ENCODE peak calls at places on chromosomes 7 and 10, in six cellular contexts. B is epithelial cell of esophagus, M is BJ, K is MM.1S, F is spleen, Y is sigmoid colon. I is an unnamed sample.

GRCh38 chr10:86747796-86748581 is 8.4 kb upstream of the BMPR1A start:
- DNase-seq in B (no peak), M (no peak), K (no peak), F (no peak), Y (no peak), I (no peak)

GRCh38 chr10:80357000-80357803 is 621 bp downstream of the DYDC2 start:
- DNase-seq in B (no peak), M (no peak), K (no peak), F (no peak), Y (no peak), I (no peak)

GRCh38 chr10:74381291-74381885 is 230.4 kb downstream of the ADK start:
- DNase-seq in B (no peak), M (no peak), K (no peak), F (no peak), Y (no peak), I (no peak)

GRCh38 chr10:44962870-44963738 is 3.5 kb downstream of the RASSF4 start:
- DNase-seq in B (no peak), M (no peak), K (peak), F (peak), Y (peak), I (no peak)

GRCh38 chr10:69232736-69233135 is 12.6 kb downstream of the HKDC1 start:
- DNase-seq in B (no peak), M (no peak), K (no peak), F (peak), Y (no peak), I (no peak)

GRCh38 chr7:150948791-150949251 is 29.3 kb downstream of the KCNH2 start:
- DNase-seq in B (no peak), M (no peak), K (no peak), F (peak), Y (peak), I (no peak)

GRCh38 chr7:6500691-6501090 is 50.6 kb downstream of the GRID2IP start:
- DNase-seq in B (no peak), M (no peak), K (no peak), F (no peak), Y (no peak), I (no peak)

GRCh38 chr10:119364941-119365340 is 157.6 kb downstream of the GRK5 start:
- DNase-seq in B (peak), M (no peak), K (no peak), F (no peak), Y (no peak), I (no peak)

GRCh38 chr7:131961281-131961680 is 404.9 kb upstream of the PODXL start:
- DNase-seq in B (no peak), M (no peak), K (no peak), F (no peak), Y (no peak), I (no peak)

GRCh38 chr7:73828107-73828803 is 2.5 kb upstream of the CLDN4 start:
- DNase-seq in B (peak), M (no peak), K (no peak), F (no peak), Y (no peak), I (no peak)

GRCh38 chr10:35498693-35499092 is 106.4 kb upstream of the GJD4 start:
- DNase-seq in B (peak), M (no peak), K (peak), F (no peak), Y (no peak), I (no peak)

GRCh38 chr10:35504132-35504531 is 101.0 kb upstream of the GJD4 start:
- DNase-seq in B (no peak), M (no peak), K (no peak), F (no peak), Y (no peak), I (no peak)

GRCh38 chr10:35502697-35503096 is 102.4 kb upstream of the GJD4 start:
- DNase-seq in B (no peak), M (no peak), K (no peak), F (no peak), Y (no peak), I (no peak)

GRCh38 chr10:35503548-35503947 is 101.6 kb upstream of the GJD4 start:
- DNase-seq in B (no peak), M (no peak), K (no peak), F (no peak), Y (no peak), I (no peak)

GRCh38 chr10:35501923-35502322 is 103.2 kb upstream of the GJD4 start:
- DNase-seq in B (no peak), M (no peak), K (no peak), F (no peak), Y (no peak), I (no peak)
- TF ChIP-seq CTCF in B (peak), M (no peak), K (no peak), F (no peak), Y (no peak), I (no peak)

GRCh38 chr7:27203378-27203953 is 3.6 kb upstream of the HOXA13 start:
- DNase-seq in B (no peak), M (no peak), K (no peak), F (no peak), Y (no peak), I (no peak)
- H3K4me3 ChIP-seq in B (no peak), M (no peak), K (no peak), F (no peak), Y (no peak), I (no peak)

GRCh38 chr10:113921571-113922370 is 67.3 kb downstream of the NHLRC2 start:
- DNase-seq in B (no peak), M (no peak), K (no peak), F (no peak), Y (no peak), I (no peak)

GRCh38 chr10:113920819-113921345 is 66.4 kb downstream of the NHLRC2 start:
- DNase-seq in B (peak), M (no peak), K (no peak), F (no peak), Y (no peak), I (no peak)

GRCh38 chr10:113924171-113924570 is 69.7 kb downstream of the NHLRC2 start:
- DNase-seq in B (no peak), M (no peak), K (no peak), F (no peak), Y (no peak), I (no peak)

GRCh38 chr10:113924664-113925063 is 70.2 kb downstream of the NHLRC2 start:
- DNase-seq in B (no peak), M (no peak), K (no peak), F (no peak), Y (no peak), I (no peak)

DNA sequence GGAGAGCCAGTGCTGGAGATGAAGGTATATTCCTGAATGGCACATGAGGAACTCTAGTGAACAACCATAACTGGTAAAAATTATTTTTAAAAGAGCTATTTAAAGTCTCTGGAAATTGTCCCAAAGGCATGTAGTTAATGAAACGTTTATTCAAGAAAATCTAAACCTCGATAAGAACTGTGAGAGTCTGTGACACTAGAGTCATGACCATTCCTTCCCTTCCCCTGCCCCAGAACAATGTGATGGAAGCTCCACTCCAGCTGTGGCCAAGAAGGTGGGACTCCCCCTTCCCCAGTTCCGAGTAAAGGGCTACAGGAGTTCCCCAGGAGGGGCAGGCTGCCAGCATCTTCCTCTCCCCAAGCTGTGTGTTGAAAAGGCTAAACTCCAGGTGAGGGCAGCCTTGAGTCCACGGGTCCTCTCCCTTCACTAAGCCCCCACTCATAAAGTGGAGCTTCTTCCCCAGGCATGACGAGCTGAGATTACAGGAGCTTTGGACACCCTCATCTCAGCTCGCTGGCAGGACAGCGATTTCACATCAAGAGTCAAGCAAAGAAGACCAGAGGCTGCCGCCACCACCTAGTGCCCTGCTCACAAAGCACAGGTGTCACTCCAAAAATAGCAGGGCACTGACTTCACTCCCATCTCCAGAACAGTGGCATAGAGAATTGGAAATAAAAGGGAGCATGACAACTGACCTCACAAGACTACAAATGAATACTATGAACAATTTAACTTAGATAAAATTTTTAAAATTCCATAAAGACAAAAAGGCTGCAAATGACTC is 68.5 kb downstream of the NHLRC2 start:
- DNase-seq in B (no peak), M (no peak), K (no peak), F (no peak), Y (no peak), I (no peak)
- TF ChIP-seq CTCF in B (no peak), M (no peak), K (no peak), F (no peak), Y (no peak), I (no peak)

DNA sequence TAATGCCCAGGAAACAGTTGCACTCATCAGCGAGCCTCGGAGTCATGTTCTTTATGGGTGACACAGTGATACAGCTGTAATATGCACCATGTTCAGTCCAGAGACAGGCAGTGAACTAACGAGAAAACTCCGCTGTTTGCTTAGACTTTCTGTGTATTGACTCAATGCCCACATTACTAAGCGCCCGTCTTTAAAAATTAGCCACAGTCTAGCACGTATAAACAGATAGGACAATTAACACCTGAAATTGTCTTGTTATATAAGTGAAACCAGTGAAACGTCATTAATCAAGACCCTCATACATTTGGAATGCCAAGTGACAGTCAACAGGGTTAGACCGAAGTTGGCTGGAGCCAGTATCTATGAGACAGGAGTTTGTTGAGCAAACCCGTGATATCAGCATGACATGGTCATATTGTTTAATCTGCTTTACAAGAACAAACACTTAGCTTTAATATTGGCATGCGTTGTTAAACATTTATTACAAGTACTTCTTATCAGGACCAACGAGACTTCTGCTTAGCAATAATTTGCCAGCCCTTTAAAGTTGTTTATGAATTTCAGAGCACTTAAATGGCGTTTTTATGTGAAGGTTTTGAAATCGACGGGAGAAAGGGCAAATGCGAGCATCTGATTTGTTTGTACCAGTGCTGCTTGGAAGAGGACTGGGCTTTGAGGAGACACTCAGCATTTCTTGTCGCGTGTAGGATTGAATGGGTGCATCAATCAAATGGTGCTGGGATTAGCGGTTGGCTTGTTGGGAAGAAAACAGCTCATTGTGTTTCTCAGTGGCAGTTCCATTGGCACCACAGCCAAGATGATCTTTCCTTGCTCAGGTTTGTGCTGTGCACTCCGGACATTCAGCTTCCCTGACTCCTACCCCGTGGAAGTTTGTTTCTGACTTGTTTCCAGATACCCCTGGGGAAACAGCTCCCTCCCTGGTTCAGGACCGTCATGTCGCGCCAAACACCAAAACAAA is 56.3 kb downstream of the CAMK1D start:
- DNase-seq in B (peak), M (no peak), K (no peak), F (no peak), Y (no peak), I (no peak)
- H3K4me3 ChIP-seq in B (no peak), M (no peak), K (no peak), F (no peak), Y (no peak), I (no peak)

GRCh38 chr10:112446055-112446854 is 459 bp downstream of the ZDHHC6 start:
- DNase-seq in B (peak), M (no peak), K (no peak), F (peak), Y (no peak), I (no peak)

GRCh38 chr10:112448903-112449302 is 1.9 kb downstream of the VTI1A start:
- DNase-seq in B (no peak), M (no peak), K (no peak), F (no peak), Y (no peak), I (no peak)

GRCh38 chr10:112441520-112441919 is 5.2 kb downstream of the ZDHHC6 start:
- DNase-seq in B (no peak), M (no peak), K (no peak), F (no peak), Y (no peak), I (no peak)

GRCh38 chr10:112442063-112442462 is 4.7 kb downstream of the ZDHHC6 start:
- DNase-seq in B (no peak), M (no peak), K (no peak), F (no peak), Y (no peak), I (no peak)

DNA sequence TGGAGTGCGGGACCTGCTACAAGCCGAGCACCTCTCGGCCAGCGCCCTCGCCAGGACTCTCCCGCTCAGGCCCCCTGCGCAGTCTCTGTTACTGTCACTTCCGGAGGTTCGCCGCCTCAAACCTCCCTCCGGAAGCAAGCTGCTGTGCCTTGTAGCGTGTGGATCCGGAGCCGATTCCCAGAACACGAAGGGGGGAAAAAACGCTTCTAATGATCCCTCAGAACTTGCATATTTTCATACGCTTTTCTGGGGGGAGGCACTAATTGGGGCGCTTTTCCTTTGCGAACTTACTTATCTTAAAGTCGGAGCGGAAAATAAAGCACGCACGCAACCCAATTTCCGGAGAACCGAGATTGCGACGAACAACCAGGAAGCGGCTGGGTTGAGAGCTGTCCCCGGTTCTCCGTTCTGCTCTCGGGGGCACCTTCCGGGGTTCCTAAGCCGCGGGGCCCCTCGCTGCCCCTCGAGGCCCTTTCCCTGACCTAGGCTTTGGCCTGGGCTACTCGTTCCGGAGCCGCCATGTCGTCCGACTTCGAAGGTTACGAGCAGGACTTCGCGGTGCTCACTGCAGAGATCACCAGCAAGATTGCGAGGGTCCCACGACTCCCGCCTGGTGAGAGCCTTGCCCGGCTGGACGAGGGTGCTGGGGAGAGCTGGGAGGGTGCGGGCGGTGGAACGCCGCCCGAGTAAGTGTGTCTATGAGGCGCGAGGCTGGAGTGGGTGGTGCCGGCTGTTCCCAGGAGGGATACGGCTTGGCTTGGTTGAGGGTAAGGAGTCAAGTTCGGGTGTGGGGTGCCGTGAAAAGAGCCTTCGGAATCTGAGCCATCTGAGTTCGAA is at the start of the genes VTI1A and ZDHHC6:
- DNase-seq in B (peak), M (no peak), K (peak), F (peak), Y (peak), I (no peak)
- TF ChIP-seq CTCF in B (peak), M (peak), K (peak), F (no peak), Y (no peak), I (peak)